ENCODE peak calls at places on chromosome 1, in eight cellular contexts. A, H, P, S, G, K, B and U are unnamed samples.

GRCh38 chr1:68370101-68370915 is 79.4 kb downstream of the RPE65 start:
- DNase-seq in P (no peak), S (no peak), G (no peak), K (no peak), A (no peak), B (no peak), H (no peak), U (no peak)

GRCh38 chr1:182602945-182603645 is 1.1 kb downstream of the RGS16 start:
- DNase-seq in P (no peak), B (no peak), S (no peak), A (no peak), G (no peak), K (no peak), H (no peak), U (no peak)

GRCh38 chr1:1761504-1762376 is 16.5 kb downstream of the NADK start:
- DNase-seq in P (no peak), A (no peak), H (no peak), B (no peak), K (no peak), S (no peak), G (no peak), U (no peak)

GRCh38 chr1:167357305-167357704 is 136.6 kb downstream of the POU2F1 start:
- DNase-seq in A (no peak), K (no peak), P (no peak), G (no peak), B (no peak), S (no peak), H (no peak), U (no peak)

GRCh38 chr1:230327892-230328284 is 98.2 kb downstream of the PGBD5 start:
- DNase-seq in H (no peak), S (peak; percentile 71), G (no peak), B (no peak), P (no peak), A (no peak), K (no peak), U (no peak)

GRCh38 chr1:93810316-93810715 is 68.7 kb downstream of the DNTTIP2 start:
- DNase-seq in H (no peak), A (peak; percentile 17), K (no peak), S (no peak), G (no peak), B (no peak), P (no peak), U (no peak)

GRCh38 chr1:67632811-67633478 is 52.1 kb upstream of the GADD45A start:
- DNase-seq in G (no peak), P (no peak), K (no peak), B (no peak), H (peak; percentile 64), S (no peak), A (no peak), U (no peak)

GRCh38 chr1:211330282-211330936 is 3.8 kb downstream of the TRAF5 start:
- DNase-seq in S (no peak), B (no peak), P (no peak), A (no peak), H (no peak), G (no peak), K (no peak), U (no peak)

GRCh38 chr1:152699746-152700145 is 1.6 kb downstream of the LCE2A start:
- DNase-seq in G (no peak), S (no peak), H (no peak), K (no peak), P (no peak), A (no peak), B (no peak), U (no peak)

GRCh38 chr1:26677306-26678115 is 18.3 kb upstream of the ARID1A start:
- DNase-seq in G (peak; percentile 82), B (peak; percentile 69), A (peak; percentile 64), K (peak; percentile 92), P (peak; percentile 67), H (peak; percentile 92), S (peak; percentile 81), U (no peak)

GRCh38 chr1:15618685-15619525 is 1.6 kb downstream of the DDI2 start:
- DNase-seq in K (peak; percentile 58), G (no peak), B (no peak), P (no peak), H (no peak), S (no peak), A (peak; percentile 79), U (no peak)

GRCh38 chr1:76944942-76945341 is 77.7 kb downstream of the ST6GALNAC5 start:
- DNase-seq in S (no peak), B (no peak), G (no peak), H (no peak), K (no peak), P (no peak), A (no peak), U (no peak)

GRCh38 chr1:76901158-76901767 is 34.0 kb downstream of the ST6GALNAC5 start:
- DNase-seq in K (peak; percentile 5), A (peak; percentile 58), G (no peak), H (no peak), P (no peak), B (no peak), S (peak; percentile 35), U (no peak)

GRCh38 chr1:180966310-180966709 is 53.6 kb downstream of the KIAA1614 start:
- DNase-seq in S (no peak), H (no peak), B (no peak), P (no peak), G (no peak), K (no peak), A (no peak), U (no peak)

GRCh38 chr1:34057751-34058150 is 107.3 kb downstream of the CSMD2 start:
- DNase-seq in B (no peak), G (peak; percentile 73), P (no peak), A (no peak), H (no peak), S (no peak), K (no peak), U (no peak)

GRCh38 chr1:27862671-27863551 is 9.4 kb upstream of the THEMIS2 start:
- DNase-seq in H (no peak), S (no peak), A (peak; percentile 99), P (no peak), G (no peak), K (no peak), B (no peak), U (no peak)

GRCh38 chr1:242828828-242829227 is 304.3 kb upstream of the PLD5 start:
- DNase-seq in S (no peak), H (no peak), K (no peak), G (no peak), B (no peak), P (no peak), A (no peak), U (no peak)

GRCh38 chr1:212457740-212458338 is 25.1 kb downstream of the NENF start:
- DNase-seq in H (no peak), P (no peak), G (no peak), A (peak; percentile 37), K (no peak), S (peak; percentile 37), B (no peak), U (no peak)

GRCh38 chr1:70156529-70157120 is 48.8 kb downstream of the LRRC40 start:
- DNase-seq in K (no peak), S (no peak), A (peak; percentile 48), P (no peak), H (no peak), B (no peak), G (no peak), U (no peak)

GRCh38 chr1:22043175-22043769 is 9.2 kb upstream of the CDC42 start:
- DNase-seq in P (no peak), B (no peak), S (no peak), G (no peak), K (peak; percentile 82), A (no peak), H (no peak), U (no peak)

DNA sequence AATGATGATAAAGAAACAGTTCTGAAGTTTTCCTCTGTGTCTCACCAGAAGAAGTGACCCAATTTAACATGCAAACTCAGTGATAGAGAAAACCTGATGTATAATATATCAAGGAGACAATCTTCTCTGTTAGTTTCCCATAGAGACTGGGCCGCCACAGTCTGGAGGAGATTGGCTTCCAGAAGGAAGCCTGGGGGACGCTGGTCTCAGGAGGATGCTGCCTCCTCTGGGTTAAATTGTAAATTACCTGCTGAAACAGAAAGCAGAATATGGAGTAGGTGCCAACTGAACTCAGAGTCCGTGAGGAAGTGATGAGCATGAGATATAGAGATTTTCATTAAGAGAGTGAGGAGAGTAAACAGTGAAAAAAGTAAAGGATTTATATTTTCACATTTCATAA is 15.8 kb downstream of the OR14I1 start:
- DNase-seq in S (no peak), H (no peak), A (no peak), G (no peak), P (no peak), K (no peak), B (no peak), U (no peak)
- TF ChIP-seq CTCF in S (peak; percentile 14), H (no peak), A (no peak), G (no peak), P (no peak), K (no peak), B (no peak), U (no peak)

DNA sequence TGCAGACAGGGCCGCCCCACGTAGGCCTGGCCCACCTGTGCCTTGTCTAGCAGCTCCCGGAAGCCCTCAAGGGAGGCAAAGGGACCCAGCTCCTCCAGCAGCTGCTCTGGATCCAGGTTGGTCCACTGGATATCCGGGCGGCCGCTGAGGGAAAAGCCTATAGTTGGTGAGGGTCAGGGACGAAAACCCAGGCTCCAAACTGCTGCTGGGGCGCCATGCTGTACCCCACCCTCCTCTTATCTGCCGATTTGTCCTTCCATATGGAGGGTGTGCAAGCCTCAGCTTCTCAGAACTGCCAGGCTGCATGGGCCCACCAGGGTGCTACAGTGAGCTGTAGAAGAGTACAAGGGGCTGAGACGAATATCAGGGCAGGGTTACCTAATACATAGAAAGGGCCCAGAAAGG is 12.2 kb downstream of the PTCH2 start:
- DNase-seq in A (no peak), B (no peak), G (no peak), H (no peak), P (no peak), S (no peak), K (no peak), U (no peak)
- H3K4me3 ChIP-seq in A (no peak overlapping the region), B (no peak overlapping the region), G (no peak overlapping the region), H (no peak overlapping the region), P (no peak overlapping the region), S (no peak overlapping the region), K (no peak overlapping the region), U (no peak overlapping the region)

GRCh38 chr1:179831225-179831624 is 46.4 kb downstream of the TOR1AIP2 start:
- DNase-seq in G (no peak), S (no peak), P (no peak), B (no peak), A (no peak), K (no peak), H (no peak), U (no peak)
- TF ChIP-seq POLR2A in G (no peak), S (no peak), P (no peak), B (no peak), A (no peak), K (no peak), H (no peak), U (no peak)

DNA sequence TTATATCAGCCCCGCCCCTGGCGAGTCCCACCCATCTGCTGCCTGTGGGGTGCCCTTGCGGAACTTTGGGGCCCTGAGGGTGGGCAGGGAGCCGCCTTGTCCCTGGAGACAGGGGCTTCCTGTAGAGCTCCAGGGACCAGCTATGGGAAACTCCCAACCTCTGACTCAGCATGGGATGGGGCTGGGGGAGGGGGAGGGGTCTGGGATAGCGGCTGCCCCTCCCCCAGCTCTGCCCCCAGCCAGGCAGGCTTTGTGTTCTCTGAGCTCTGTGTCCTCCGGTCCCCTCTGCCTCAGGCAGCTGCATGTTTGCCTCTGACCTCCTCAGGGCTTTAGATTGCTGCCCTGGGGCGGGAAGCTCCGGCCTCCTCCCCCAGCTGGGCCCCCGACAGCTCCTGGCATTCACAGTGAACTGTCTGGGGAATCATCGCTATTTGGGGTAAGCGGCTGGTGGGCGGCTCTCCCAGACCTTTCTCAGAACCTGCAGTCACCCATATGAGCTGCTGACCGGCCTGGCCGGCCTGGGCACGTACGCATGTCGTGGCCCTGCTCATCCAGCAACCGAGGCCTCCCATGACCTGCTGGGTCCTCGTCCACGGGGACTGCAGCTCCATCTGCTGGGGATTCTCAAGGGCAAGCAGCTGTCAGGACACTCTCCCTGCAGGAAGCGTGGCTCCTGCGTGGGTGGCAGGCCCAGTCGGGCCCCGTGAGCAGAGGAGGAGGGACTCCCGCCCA is 17.1 kb downstream of the ARHGEF16 start:
- DNase-seq in S (peak; percentile 28), P (no peak), H (no peak), G (peak; percentile 83), K (no peak), A (peak; percentile 53), B (no peak), U (no peak)
- TF ChIP-seq CTCF in S (peak; percentile 33), P (no peak), H (no peak), G (peak; percentile 65), K (peak; percentile 25), A (peak; percentile 47), B (no peak), U (peak; percentile 42)